ENCODE peak calls at places on chromosomes 6 and 20, in ten cellular contexts. Z is A549; J is activated CD4-positive, CD25-positive, alpha-beta regulatory T cell treated with anti-CD3 and anti-CD28 coated beads, Interleukin-2, amount 50 U/mL, for 72 hours; L is LoVo; F is AG08395; T is ascending aorta; D is RCC 7860; S is C1 segment of cervical spinal cord; E is BE2C; A is activated naive CD8-positive, alpha-beta T cell treated with anti-CD3 and anti-CD28 coated beads for 36 hours. G is an unnamed sample.

GRCh38 chr6:17842934-17843821 is 136.5 kb upstream of the NUP153 start:
- DNase-seq in Z (no peak), J (no peak), L (no peak), F (no peak), T (no peak), D (no peak), S (no peak), E (no peak), A (no peak), G (no peak)

GRCh38 chr6:54935739-54936138 is 89.2 kb downstream of the FAM83B start:
- DNase-seq in Z (peak), J (no peak), L (peak), F (no peak), T (no peak), D (peak), S (no peak), E (no peak), A (no peak), G (no peak)

GRCh38 chr6:142846459-142846831 is 98.5 kb downstream of the HIVEP2 start:
- DNase-seq in Z (no peak), J (no peak), L (no peak), F (peak), T (no peak), D (peak), S (no peak), E (no peak), A (no peak), G (no peak)

GRCh38 chr20:42740191-42740870 is 449.4 kb downstream of the PTPRT start:
- DNase-seq in Z (no peak), J (no peak), L (no peak), F (no peak), T (no peak), D (no peak), S (peak), E (no peak), A (no peak), G (no peak)

GRCh38 chr20:17895641-17896246 is 72.8 kb downstream of the SNX5 start:
- DNase-seq in Z (no peak), J (peak), L (no peak), F (peak), T (no peak), D (no peak), S (peak), E (no peak), A (peak), G (peak)

GRCh38 chr6:106025655-106026054 is 60.5 kb upstream of the PRDM1 start:
- DNase-seq in Z (no peak), J (no peak), L (no peak), F (peak), T (no peak), D (no peak), S (no peak), E (no peak), A (no peak), G (no peak)

GRCh38 chr6:3165631-3166534 is 8.5 kb upstream of the TUBB2A start:
- DNase-seq in Z (no peak), J (no peak), L (no peak), F (no peak), T (no peak), D (peak), S (no peak), E (no peak), A (no peak), G (no peak)

GRCh38 chr20:2465100-2465499 is 5.5 kb downstream of the SNRPB start:
- DNase-seq in Z (no peak), J (no peak), L (no peak), F (no peak), T (no peak), D (no peak), S (no peak), E (no peak), A (no peak), G (no peak)

GRCh38 chr6:166206510-166207389 is 39.1 kb upstream of the TBXT start:
- DNase-seq in Z (no peak), J (no peak), L (no peak), F (no peak), T (no peak), D (no peak), S (no peak), E (peak), A (no peak), G (no peak)

GRCh38 chr20:41136336-41136694 is 1.0 kb upstream of the PLCG1 start:
- DNase-seq in Z (no peak), J (no peak), L (no peak), F (no peak), T (no peak), D (no peak), S (no peak), E (no peak), A (no peak), G (no peak)

GRCh38 chr6:32057966-32058365 is 19.8 kb downstream of the CYP21A2 start:
- DNase-seq in Z (no peak), J (no peak), L (no peak), F (no peak), T (no peak), D (no peak), S (no peak), E (no peak), A (no peak), G (no peak)

GRCh38 chr6:106886922-106887797 is 87.4 kb downstream of the CD24 start:
- DNase-seq in Z (no peak), J (no peak), L (no peak), F (no peak), T (no peak), D (no peak), S (no peak), E (peak), A (no peak), G (no peak)

GRCh38 chr6:160477901-160478300 is 129.7 kb downstream of the SLC22A3 start:
- DNase-seq in Z (no peak), J (no peak), L (no peak), F (peak), T (no peak), D (no peak), S (no peak), E (no peak), A (no peak), G (no peak)